ENCODE peak calls at places on chromosomes 5 and 9, in five cellular contexts. V is stimulated activated CD4-positive, alpha-beta T cell treated with anti-CD3 and anti-CD28 coated beads, Interleukin-4, amount 100 ng/mL, for 4 hours; D is globus pallidus; S is iPS DF 6.9; U is B cell. H is an unnamed sample.

GRCh38 chr9:115141612-115142011 is 23.7 kb upstream of the TNC start:
- DNase-seq in V (no peak), D (no peak), S (no peak), U (no peak), H (no peak)

GRCh38 chr9:34502471-34503335 is 20.1 kb downstream of the ENHO start:
- DNase-seq in V (no peak), D (no peak), S (no peak), U (no peak), H (no peak)

GRCh38 chr9:32351845-32352244 is 32.6 kb upstream of the ACO1 start:
- DNase-seq in V (no peak), D (no peak), S (no peak), U (no peak), H (no peak)

GRCh38 chr5:159878988-159879471 is 37.3 kb upstream of the ADRA1B start:
- DNase-seq in V (no peak), D (peak; percentile 60), S (peak; percentile 29), U (no peak), H (no peak)

GRCh38 chr5:40689442-40689841 is 9.7 kb downstream of the PTGER4 start:
- DNase-seq in V (peak; percentile 66), D (no peak), S (no peak), U (no peak), H (no peak)

GRCh38 chr9:72960446-72960845 is 7.6 kb upstream of the ALDH1A1 start:
- DNase-seq in V (no peak), D (no peak), S (no peak), U (no peak), H (no peak)

GRCh38 chr5:127409236-127409921 is 108.1 kb upstream of the PRRC1 start:
- DNase-seq in V (no peak), D (peak; percentile 77), S (no peak), U (no peak), H (no peak)

GRCh38 chr5:100901851-100902341 is 1.2 kb downstream of the ST8SIA4 start:
- DNase-seq in V (peak; percentile 70), D (peak; percentile 58), S (no peak), U (peak; percentile 76), H (peak; percentile 31)

GRCh38 chr5:10534491-10535236 is 29.2 kb upstream of the ANKRD33B start:
- DNase-seq in V (no peak), D (peak; percentile 22), S (no peak), U (no peak), H (no peak)

GRCh38 chr5:175658299-175659145 is 651 bp downstream of the HRH2 start:
- DNase-seq in V (peak; percentile 21), D (no peak), S (no peak), U (no peak), H (no peak)

GRCh38 chr5:136249678-136250266 is 56.8 kb upstream of the SMIM32 start:
- DNase-seq in V (no peak), D (peak; percentile 56), S (no peak), U (no peak), H (no peak)

GRCh38 chr9:29203216-29203930 is 1630.1 kb upstream of the C9orf72 start:
- DNase-seq in V (no peak), D (no peak), S (no peak), U (no peak), H (no peak)

GRCh38 chr5:16759147-16759800 is 142.5 kb upstream of the RETREG1 start:
- DNase-seq in V (no peak), D (no peak), S (no peak), U (no peak), H (no peak)

GRCh38 chr5:1405539-1406530 is 39.4 kb downstream of the SLC6A3 start:
- DNase-seq in V (no peak), D (no peak), S (no peak), U (no peak), H (no peak)

GRCh38 chr9:100222674-100223073 is 123.6 kb downstream of the INVS start:
- DNase-seq in V (no peak), D (peak; percentile 42), S (no peak), U (no peak), H (no peak)

GRCh38 chr9:127546125-127546832 is 65.8 kb upstream of the STXBP1 start:
- DNase-seq in V (no peak), D (no peak), S (no peak), U (no peak), H (no peak)

GRCh38 chr9:106718996-106719395 is 144.0 kb upstream of the ZNF462 start:
- DNase-seq in V (no peak), D (no peak), S (no peak), U (no peak), H (no peak)

GRCh38 chr9:128361296-128361980 is 9.7 kb upstream of the URM1 start:
- DNase-seq in V (no peak), D (no peak), S (no peak), U (no peak), H (no peak)

GRCh38 chr5:116747881-116748280 is 173.3 kb upstream of the SEMA6A start:
- DNase-seq in V (no peak), D (no peak), S (no peak), U (no peak), H (no peak)

GRCh38 chr9:36222449-36222848 is 31.7 kb downstream of the CLTA start:
- DNase-seq in V (no peak), D (no peak), S (no peak), U (no peak), H (no peak)

GRCh38 chr5:62627121-62627520 is 48.5 kb downstream of the LRRC70 start:
- DNase-seq in V (no peak), D (no peak), S (no peak), U (no peak), H (no peak)

GRCh38 chr5:157431544-157432200 is 28.3 kb upstream of the NIPAL4 start:
- DNase-seq in V (peak; percentile 14), D (peak; percentile 91), S (peak; percentile 9), U (peak; percentile 67), H (no peak)